ENCODE peak calls at places on chromosomes 2 and 18, in four cellular contexts. Z is DMS79 treated with DMSO at 0.1 percent for 48 hours; E is NCI-H748 treated with DMSO at 0.1 percent for 48 hours; O is activated CD4-positive, alpha-beta T cell treated with anti-CD3 and anti-CD28 coated beads, Interleukin-2, amount 50 U/mL, for 24 hours. Y is an unnamed sample.

GRCh38 chr2:72932045-72932444 is 14.7 kb downstream of the EMX1 start:
- DNase-seq in O (no peak), Z (peak; percentile 25), E (no peak), Y (no peak)

GRCh38 chr2:128607981-128608506 is 289.4 kb upstream of the HS6ST1 start:
- DNase-seq in O (no peak), Z (no peak), E (no peak), Y (no peak)

GRCh38 chr18:51724790-51725721 is 527.6 kb upstream of the MEX3C start:
- DNase-seq in E (no peak), Z (no peak), O (no peak), Y (no peak)

GRCh38 chr2:86476918-86477317 is 35.7 kb downstream of the KDM3A start:
- DNase-seq in E (no peak), O (no peak), Z (no peak), Y (no peak)

GRCh38 chr2:219947575-219947974 is 320.1 kb downstream of the SLC4A3 start:
- DNase-seq in E (no peak), O (no peak), Z (no peak), Y (no peak)

GRCh38 chr2:73293534-73294171 is at the start of gene EGR4:
- DNase-seq in O (peak; percentile 83), Z (peak; percentile 74), E (peak; percentile 66), Y (peak; percentile 44)

GRCh38 chr18:76981388-76981968 is 151.1 kb downstream of the MBP start:
- DNase-seq in Z (no peak), E (no peak), O (no peak), Y (no peak)

GRCh38 chr2:234025475-234025874 is 25.0 kb upstream of the SPP2 start:
- DNase-seq in Z (peak; percentile 8), O (no peak), E (no peak), Y (no peak)

GRCh38 chr2:71000780-71001591 is 6.3 kb upstream of the TEX261 start:
- DNase-seq in E (peak; percentile 4), Z (peak; percentile 11), O (peak; percentile 77), Y (peak; percentile 9)

GRCh38 chr2:235592430-235592829 is 98.6 kb downstream of the AGAP1 start:
- DNase-seq in Z (no peak), E (no peak), O (no peak), Y (no peak)

GRCh38 chr2:151506170-151506569 is 96.5 kb downstream of the RIF1 start:
- DNase-seq in O (no peak), E (no peak), Z (no peak), Y (no peak)

GRCh38 chr2:3143602-3144001 is 234.0 kb downstream of the EIPR1 start:
- DNase-seq in E (no peak), Z (no peak), O (no peak), Y (no peak)

GRCh38 chr2:224946911-224947310 is 95.4 kb downstream of the DOCK10 start:
- DNase-seq in Z (no peak), O (no peak), E (no peak), Y (no peak)

GRCh38 chr18:40866013-40866644 is 1088.9 kb upstream of the PIK3C3 start:
- DNase-seq in O (no peak), E (peak; percentile 39), Z (no peak), Y (no peak)

GRCh38 chr18:53745228-53745967 is 479.1 kb downstream of the MBD2 start:
- DNase-seq in O (no peak), Z (no peak), E (no peak), Y (no peak)